ENCODE peak calls at places on chromosomes 7 and 10, in nine cellular contexts. U is cardiac muscle cell; Z is effector memory CD8-positive, alpha-beta T cell; O is erythroblast; C is NCI-H187; H is amygdala; T is cerebellum; L is Calu3; D is central memory CD4-positive, alpha-beta T cell. R is an unnamed sample.

GRCh38 chr7:84017653-84018052 is 176.9 kb downstream of the SEMA3A start:
- DNase-seq in C (no peak), T (no peak), Z (no peak), O (no peak), H (no peak), L (no peak), U (no peak), D (no peak), R (no peak)

GRCh38 chr10:80411267-80411668 is 2.9 kb downstream of the PRXL2A start:
- DNase-seq in Z (no peak), L (peak), D (no peak), O (peak), H (no peak), T (no peak), U (peak), C (no peak), R (no peak)

GRCh38 chr7:45417735-45418134 is 156.4 kb upstream of the ADCY1 start:
- DNase-seq in Z (no peak), H (no peak), D (no peak), O (no peak), C (no peak), T (no peak), L (no peak), U (no peak), R (no peak)

GRCh38 chr7:7911756-7912155 is 56.8 kb upstream of the GLCCI1 start:
- DNase-seq in Z (no peak), D (no peak), C (no peak), T (no peak), L (peak), H (no peak), O (no peak), U (no peak), R (no peak)

GRCh38 chr10:114023198-114023597 is 20.5 kb upstream of the ADRB1 start:
- DNase-seq in O (no peak), L (no peak), U (no peak), H (no peak), D (no peak), Z (no peak), T (no peak), C (no peak), R (peak)

GRCh38 chr10:78774614-78774998 is 294.2 kb upstream of the ZMIZ1 start:
- DNase-seq in O (no peak), T (no peak), U (no peak), C (no peak), D (no peak), Z (no peak), H (no peak), L (no peak), R (no peak)

GRCh38 chr10:79046326-79046725 is 22.4 kb upstream of the ZMIZ1 start:
- DNase-seq in O (no peak), H (no peak), T (no peak), L (no peak), Z (no peak), C (no peak), D (no peak), U (no peak), R (no peak)

GRCh38 chr7:112487457-112487856 is 6.7 kb downstream of the LSMEM1 start:
- DNase-seq in C (no peak), H (no peak), T (no peak), Z (no peak), U (no peak), D (no peak), O (no peak), L (no peak), R (no peak)

GRCh38 chr10:62843591-62843990 is 27.4 kb upstream of the EGR2 start:
- DNase-seq in C (no peak), L (no peak), U (no peak), D (no peak), H (no peak), Z (no peak), T (no peak), O (no peak), R (no peak)

GRCh38 chr10:72084094-72084459 is 4.3 kb downstream of the SPOCK2 start:
- DNase-seq in U (no peak), O (no peak), D (peak), Z (peak), H (no peak), L (no peak), C (no peak), T (peak), R (no peak)

GRCh38 chr7:2231992-2232765 is 566 bp downstream of the MAD1L1 start:
- DNase-seq in U (peak), T (no peak), C (no peak), H (no peak), O (peak), L (peak), Z (no peak), D (peak), R (no peak)

GRCh38 chr10:110480387-110480786 is 17.3 kb upstream of the DUSP5 start:
- DNase-seq in H (no peak), T (no peak), D (no peak), U (no peak), L (no peak), C (no peak), O (no peak), Z (no peak), R (no peak)

GRCh38 chr10:116325987-116326386 is 1.7 kb downstream of the CCDC172 start:
- DNase-seq in T (no peak), H (no peak), Z (no peak), C (no peak), O (no peak), D (no peak), L (no peak), U (no peak), R (no peak)

GRCh38 chr10:131830446-131831130 is 70.2 kb upstream of the PPP2R2D start:
- DNase-seq in H (no peak), Z (no peak), C (no peak), T (no peak), O (no peak), L (no peak), D (no peak), U (peak), R (no peak)

GRCh38 chr10:124995605-124996004 is 53.7 kb downstream of the ZRANB1 start:
- DNase-seq in O (no peak), L (no peak), T (no peak), C (no peak), H (no peak), Z (no peak), U (no peak), D (no peak), R (no peak)

GRCh38 chr7:106629521-106629920 is 31.4 kb downstream of the CCDC71L start:
- DNase-seq in C (no peak), T (no peak), Z (no peak), D (no peak), U (no peak), O (no peak), L (no peak), H (no peak), R (no peak)

GRCh38 chr10:132681858-132682755 is 103.8 kb downstream of the NKX6-2 start:
- DNase-seq in L (no peak), D (no peak), H (no peak), U (no peak), O (no peak), T (no peak), C (no peak), Z (no peak), R (no peak)

GRCh38 chr7:146146866-146147265 is 30.3 kb downstream of the CNTNAP2 start:
- DNase-seq in U (no peak), C (no peak), H (no peak), L (no peak), T (no peak), O (no peak), Z (no peak), D (no peak), R (peak)

GRCh38 chr7:44282601-44283171 is 42.7 kb downstream of the CAMK2B start:
- DNase-seq in O (no peak), C (no peak), T (no peak), H (no peak), U (no peak), L (no peak), D (no peak), Z (no peak), R (no peak)

GRCh38 chr10:104293021-104293420 is 24.0 kb downstream of the GSTO2 start:
- DNase-seq in O (no peak), D (no peak), C (no peak), Z (no peak), H (no peak), U (no peak), T (no peak), L (no peak), R (peak)

GRCh38 chr7:153891990-153892389 is 160.2 kb upstream of the DPP6 start:
- DNase-seq in L (no peak), Z (no peak), U (no peak), T (no peak), O (no peak), C (no peak), D (no peak), H (no peak), R (no peak)

GRCh38 chr7:3909128-3909527 is 608.1 kb downstream of the SDK1 start:
- DNase-seq in T (no peak), D (no peak), Z (no peak), L (no peak), U (no peak), C (no peak), H (no peak), O (no peak), R (no peak)

GRCh38 chr7:13542451-13542850 is 447.0 kb downstream of the ETV1 start:
- DNase-seq in C (no peak), O (no peak), U (no peak), T (no peak), H (no peak), Z (no peak), D (no peak), L (no peak), R (no peak)

GRCh38 chr10:116771101-116771705 is 28.8 kb upstream of the HSPA12A start:
- DNase-seq in U (no peak), D (no peak), Z (no peak), O (no peak), H (no peak), L (no peak), T (no peak), C (no peak), R (peak)

GRCh38 chr7:39880556-39880955 is 69.5 kb upstream of the CDK13 start:
- DNase-seq in C (no peak), L (no peak), D (no peak), O (no peak), T (no peak), H (no peak), Z (no peak), U (no peak), R (no peak)

GRCh38 chr7:127514499-127514898 is 70.9 kb downstream of the GCC1 start:
- DNase-seq in T (peak), U (peak), H (no peak), C (no peak), O (no peak), Z (no peak), L (peak), D (peak), R (peak)

GRCh38 chr10:119029613-119030420 is at the start of gene NANOS1:
- DNase-seq in O (no peak), U (peak), T (no peak), C (no peak), D (peak), Z (no peak), H (no peak), L (peak), R (no peak)

GRCh38 chr7:152891837-152892236 is 132.3 kb downstream of the ACTR3B start:
- DNase-seq in T (no peak), O (no peak), Z (no peak), H (no peak), D (no peak), C (no peak), U (no peak), L (no peak), R (no peak)

GRCh38 chr10:119243478-119243877 is 36.1 kb downstream of the GRK5 start:
- DNase-seq in T (no peak), U (no peak), C (no peak), O (no peak), H (no peak), Z (no peak), D (no peak), L (no peak), R (no peak)

GRCh38 chr10:11164806-11165590 is 147.3 kb downstream of the CELF2 start:
- DNase-seq in Z (no peak), T (peak), C (no peak), D (peak), L (no peak), U (peak), H (peak), O (peak), R (peak)

GRCh38 chr7:121020243-121020642 is 31.7 kb downstream of the CPED1 start:
- DNase-seq in H (no peak), T (no peak), D (no peak), Z (no peak), O (no peak), C (no peak), U (no peak), L (no peak), R (peak)

GRCh38 chr7:92010215-92010614 is 69.6 kb downstream of the AKAP9 start:
- DNase-seq in U (no peak), C (no peak), L (no peak), H (no peak), T (no peak), D (no peak), O (no peak), Z (no peak), R (no peak)

GRCh38 chr7:102220929-102221850 is 65.5 kb upstream of the SH2B2 start:
- DNase-seq in H (no peak), U (no peak), Z (no peak), D (no peak), C (no peak), T (no peak), L (no peak), O (no peak), R (peak)